ENCODE peak calls at places on chromosome 7, in ten cellular contexts. Q, L, V, C, T, N, J, E, A and U are unnamed samples.

GRCh38 chr7:13181221-13181620 is 493.8 kb downstream of the ARL4A start:
- DNase-seq in N (no peak), L (peak), E (no peak), Q (peak), A (no peak), V (no peak), C (no peak), J (peak), T (no peak), U (peak)

GRCh38 chr7:23443974-23444373 is 26.3 kb downstream of the IGF2BP3 start:
- DNase-seq in Q (no peak), A (no peak), T (no peak), J (no peak), L (no peak), C (no peak), V (no peak), N (no peak), E (no peak), U (no peak)

GRCh38 chr7:16933296-16934248 is 51.8 kb upstream of the AGR3 start:
- DNase-seq in L (peak), C (no peak), E (peak), N (no peak), A (no peak), T (no peak), V (no peak), J (no peak), Q (peak), U (peak)

GRCh38 chr7:55532150-55532917 is 40.0 kb downstream of the VOPP1 start:
- DNase-seq in E (peak), C (peak), T (no peak), L (no peak), J (no peak), N (no peak), V (no peak), A (no peak), Q (no peak), U (no peak)

GRCh38 chr7:3757059-3757458 is 456.0 kb downstream of the SDK1 start:
- DNase-seq in L (no peak), E (no peak), C (no peak), V (no peak), T (no peak), A (no peak), N (no peak), J (no peak), Q (no peak), U (no peak)

GRCh38 chr7:141702047-141702567 is at the start of gene DENND11:
- DNase-seq in N (no peak), E (peak), L (peak), A (peak), V (peak), J (peak), T (peak), Q (peak), C (peak), U (peak)

GRCh38 chr7:106178593-106179134 is 66.6 kb upstream of the SYPL1 start:
- DNase-seq in C (no peak), A (no peak), V (peak), N (peak), J (no peak), Q (peak), E (no peak), L (no peak), T (no peak), U (no peak)

GRCh38 chr7:76383089-76383944 is 24.5 kb upstream of the YWHAG start:
- DNase-seq in T (no peak), N (no peak), J (no peak), L (no peak), V (no peak), C (no peak), Q (peak), E (no peak), A (no peak), U (no peak)

GRCh38 chr7:143934526-143935340 is at the start of gene OR2F2:
- DNase-seq in E (no peak), V (no peak), Q (peak), L (no peak), A (no peak), N (peak), T (no peak), J (no peak), C (no peak), U (no peak)

GRCh38 chr7:130423636-130424035 is 17.2 kb downstream of the CEP41 start:
- DNase-seq in Q (no peak), T (no peak), N (no peak), L (no peak), J (no peak), C (no peak), A (no peak), V (no peak), E (no peak), U (no peak)

GRCh38 chr7:146735992-146736391 is 619.4 kb downstream of the CNTNAP2 start:
- DNase-seq in C (no peak), J (no peak), A (no peak), L (no peak), T (no peak), V (no peak), Q (no peak), E (no peak), N (no peak), U (no peak)

GRCh38 chr7:76072243-76073148 is 24.6 kb downstream of the MDH2 start:
- DNase-seq in L (no peak), C (no peak), N (no peak), A (no peak), Q (no peak), J (no peak), T (no peak), E (peak), V (no peak), U (no peak)

GRCh38 chr7:30224511-30225031 is 59.8 kb upstream of the ZNRF2 start:
- DNase-seq in E (no peak), J (no peak), V (no peak), L (no peak), A (no peak), Q (peak), T (no peak), C (no peak), N (peak), U (no peak)

GRCh38 chr7:94368371-94368791 is 26.3 kb upstream of the COL1A2 start:
- DNase-seq in C (no peak), T (no peak), V (no peak), E (no peak), J (peak), A (no peak), Q (peak), L (no peak), N (peak), U (no peak)

GRCh38 chr7:135178364-135178763 is 7.9 kb upstream of the CYREN start:
- DNase-seq in N (no peak), T (no peak), E (no peak), V (peak), J (no peak), Q (no peak), C (no peak), L (no peak), A (no peak), U (no peak)

GRCh38 chr7:124652237-124652636 is 113.4 kb downstream of the GPR37 start:
- DNase-seq in A (no peak), L (no peak), E (no peak), J (no peak), T (no peak), N (peak), V (no peak), Q (peak), C (no peak), U (no peak)

GRCh38 chr7:155491812-155492211 is 33.9 kb downstream of the EN2 start:
- DNase-seq in Q (no peak), C (no peak), E (no peak), T (no peak), V (no peak), A (no peak), L (no peak), N (no peak), J (no peak), U (no peak)

GRCh38 chr7:129436335-129436923 is 2.2 kb downstream of the STRIP2 start:
- DNase-seq in J (no peak), E (no peak), Q (no peak), C (no peak), L (no peak), A (no peak), V (no peak), T (no peak), N (no peak), U (no peak)

GRCh38 chr7:91149518-91149917 is 114.7 kb upstream of the FZD1 start:
- DNase-seq in A (no peak), E (no peak), V (no peak), Q (no peak), C (no peak), L (no peak), J (no peak), T (no peak), N (no peak), U (no peak)

GRCh38 chr7:135801877-135802276 is 53.3 kb upstream of the FAM180A start:
- DNase-seq in T (no peak), V (no peak), A (no peak), E (no peak), N (no peak), L (no peak), Q (no peak), J (peak), C (no peak), U (no peak)

GRCh38 chr7:139016931-139017511 is 18.8 kb downstream of the ZC3HAV1L start:
- DNase-seq in J (peak), N (peak), T (peak), V (peak), C (peak), L (peak), E (no peak), Q (peak), A (peak), U (peak)

GRCh38 chr7:43954524-43955228 is 28.4 kb downstream of the UBE2D4 start:
- DNase-seq in E (peak), T (no peak), N (peak), Q (peak), L (peak), J (peak), C (no peak), A (no peak), V (peak), U (peak)

GRCh38 chr7:17406756-17407155 is 108.3 kb downstream of the AHR start:
- DNase-seq in Q (peak), L (no peak), A (no peak), C (no peak), V (no peak), E (no peak), J (no peak), N (no peak), T (no peak), U (no peak)

GRCh38 chr7:147513451-147513850 is 1077.1 kb upstream of the C7orf33 start:
- DNase-seq in Q (no peak), T (no peak), A (no peak), N (no peak), L (no peak), J (no peak), V (no peak), C (no peak), E (no peak), U (no peak)

GRCh38 chr7:150731916-150732315 is 5.3 kb upstream of the GIMAP5 start:
- DNase-seq in L (no peak), E (no peak), A (no peak), C (no peak), T (no peak), J (no peak), N (no peak), V (no peak), Q (no peak), U (no peak)

GRCh38 chr7:50211306-50212015 is 93.1 kb upstream of the IKZF1 start:
- DNase-seq in L (no peak), T (no peak), J (no peak), C (no peak), Q (no peak), N (no peak), E (no peak), V (no peak), A (no peak), U (no peak)